ENCODE peak calls at places on chromosomes 16 and 17, in four cellular contexts. One of them, this sample, is unnamed.

GRCh38 chr16:62256406-62256805 is 220.2 kb upstream of the CDH8 start:
- DNase-seq in CD8-positive, alpha-beta T cell: no peak
- DNase-seq in NCI-H1436: no peak
- DNase-seq in left cardiac atrium: no peak
- DNase-seq in this sample: no peak

GRCh38 chr17:19248923-19249574 is 11.9 kb downstream of the EPN2 start:
- DNase-seq in NCI-H1436: no peak
- DNase-seq in left cardiac atrium: peak
- DNase-seq in CD8-positive, alpha-beta T cell: no peak
- DNase-seq in this sample: no peak

GRCh38 chr16:89506791-89507191 is 1.4 kb upstream of the SPG7 start:
- DNase-seq in NCI-H1436: no peak
- DNase-seq in left cardiac atrium: no peak
- DNase-seq in CD8-positive, alpha-beta T cell: no peak
- DNase-seq in this sample: no peak

GRCh38 chr17:64282753-64283080 is 19.7 kb upstream of the TEX2 start:
- DNase-seq in NCI-H1436: no peak
- DNase-seq in left cardiac atrium: no peak
- DNase-seq in CD8-positive, alpha-beta T cell: no peak
- DNase-seq in this sample: no peak

GRCh38 chr16:30953511-30954124 is 3.9 kb upstream of the SETD1A start:
- DNase-seq in NCI-H1436: peak
- DNase-seq in CD8-positive, alpha-beta T cell: peak
- DNase-seq in left cardiac atrium: peak
- DNase-seq in this sample: no peak

GRCh38 chr17:50817142-50817751 is 18.1 kb upstream of the WFIKKN2 start:
- DNase-seq in CD8-positive, alpha-beta T cell: peak
- DNase-seq in NCI-H1436: no peak
- DNase-seq in left cardiac atrium: peak
- DNase-seq in this sample: no peak

GRCh38 chr17:42531455-42532354 is 4.3 kb upstream of the NAGLU start:
- DNase-seq in CD8-positive, alpha-beta T cell: peak
- DNase-seq in left cardiac atrium: peak
- DNase-seq in NCI-H1436: peak
- DNase-seq in this sample: no peak

GRCh38 chr16:65782537-65783290 is 583.8 kb upstream of the CDH5 start:
- DNase-seq in left cardiac atrium: peak
- DNase-seq in NCI-H1436: no peak
- DNase-seq in CD8-positive, alpha-beta T cell: no peak
- DNase-seq in this sample: no peak

GRCh38 chr17:66549731-66550207 is 247.4 kb downstream of the PRKCA start:
- DNase-seq in left cardiac atrium: no peak
- DNase-seq in NCI-H1436: no peak
- DNase-seq in CD8-positive, alpha-beta T cell: no peak
- DNase-seq in this sample: no peak

GRCh38 chr17:78027121-78027520 is 68.6 kb downstream of the TNRC6C start:
- DNase-seq in NCI-H1436: no peak
- DNase-seq in CD8-positive, alpha-beta T cell: no peak
- DNase-seq in left cardiac atrium: no peak
- DNase-seq in this sample: no peak

GRCh38 chr17:73412914-73413313 is 101.1 kb upstream of the CDC42EP4 start:
- DNase-seq in CD8-positive, alpha-beta T cell: no peak
- DNase-seq in left cardiac atrium: no peak
- DNase-seq in NCI-H1436: no peak
- DNase-seq in this sample: no peak

GRCh38 chr16:89007371-89008249 is 30.6 kb upstream of the CBFA2T3 start:
- DNase-seq in NCI-H1436: no peak
- DNase-seq in CD8-positive, alpha-beta T cell: no peak
- DNase-seq in left cardiac atrium: peak
- DNase-seq in this sample: peak

This sample was measured in CD14-positive monocyte.